ENCODE peak calls at places on chromosomes 6 and 20, in eight cellular contexts. J is left lung, Y is Panc1, I is upper lobe of left lung, L is fibroblast of pulmonary artery, Z is GM12865, Q is tibial nerve, A is epithelial cell of esophagus. U is an unnamed sample.

GRCh38 chr20:44040202-44040915 is 125.7 kb downstream of the TOX2 start:
- DNase-seq in J (no peak), L (no peak), I (no peak), A (no peak), Z (no peak), Y (no peak), Q (no peak), U (no peak)

GRCh38 chr6:170163405-170164170 is 127.3 kb downstream of the DLL1 start:
- DNase-seq in Y (no peak), L (no peak), J (peak; percentile 43), Z (no peak), Q (no peak), I (no peak), A (no peak), U (no peak)

GRCh38 chr6:17004269-17004668 is 97.6 kb upstream of the STMND1 start:
- DNase-seq in Z (no peak), L (no peak), Q (no peak), J (no peak), I (no peak), Y (no peak), A (peak; percentile 21), U (no peak)

GRCh38 chr6:161417712-161418457 is 144.0 kb upstream of the AGPAT4 start:
- DNase-seq in Q (peak; percentile 38), J (no peak), Z (no peak), L (peak; percentile 93), I (peak; percentile 56), Y (no peak), A (no peak), U (peak; percentile 46)

GRCh38 chr6:7785243-7785941 is 59.5 kb downstream of the BMP6 start:
- DNase-seq in I (no peak), L (no peak), J (no peak), Z (no peak), Q (no peak), A (no peak), Y (no peak), U (no peak)

GRCh38 chr6:56607111-56607752 is 35.5 kb downstream of the DST start:
- DNase-seq in Y (no peak), Z (no peak), J (no peak), I (no peak), Q (no peak), L (no peak), A (no peak), U (no peak)

GRCh38 chr6:169176361-169176991 is 77.2 kb downstream of the THBS2 start:
- DNase-seq in Y (no peak), L (no peak), A (no peak), Z (no peak), I (no peak), J (no peak), Q (no peak), U (no peak)

GRCh38 chr6:149806127-149806526 is 56.6 kb downstream of the PCMT1 start:
- DNase-seq in A (no peak), J (no peak), I (no peak), Z (peak; percentile 1), Q (no peak), L (no peak), Y (no peak), U (no peak)

GRCh38 chr6:28747631-28748157 is 176.1 kb downstream of the TRIM27 start:
- DNase-seq in Q (no peak), J (no peak), Y (peak; percentile 95), L (peak; percentile 63), A (peak; percentile 91), I (no peak), Z (peak; percentile 64), U (no peak)

GRCh38 chr6:159788276-159788675 is 1.1 kb downstream of the TCP1 start:
- DNase-seq in J (no peak), Y (no peak), I (peak; percentile 37), Z (peak; percentile 34), L (no peak), Q (no peak), A (no peak), U (no peak)

GRCh38 chr6:6685249-6685667 is 96.7 kb downstream of the LY86 start:
- DNase-seq in L (no peak), Y (no peak), J (no peak), Q (no peak), Z (peak; percentile 61), A (no peak), I (no peak), U (no peak)

GRCh38 chr6:25366785-25367657 is 87.8 kb downstream of the CARMIL1 start:
- DNase-seq in J (no peak), I (no peak), Y (no peak), A (peak; percentile 69), Z (peak; percentile 68), L (peak; percentile 14), Q (no peak), U (no peak)

GRCh38 chr20:37994512-37994911 is 38.7 kb downstream of the TTI1 start:
- DNase-seq in J (no peak), A (peak; percentile 94), Q (no peak), Z (no peak), Y (no peak), L (peak; percentile 71), I (no peak), U (no peak)

GRCh38 chr20:46065006-46065405 is 24.8 kb downstream of the NCOA5 start:
- DNase-seq in Q (no peak), J (no peak), I (no peak), A (no peak), L (no peak), Z (no peak), Y (no peak), U (no peak)

GRCh38 chr6:35521235-35521634 is 8.5 kb upstream of the TULP1 start:
- DNase-seq in Z (no peak), L (no peak), J (no peak), A (no peak), I (no peak), Q (no peak), Y (no peak), U (no peak)

GRCh38 chr6:35518566-35519312 is 6.0 kb upstream of the TULP1 start:
- DNase-seq in A (no peak), Z (no peak), L (no peak), Q (no peak), Y (no peak), J (no peak), I (no peak), U (no peak)

GRCh38 chr6:35519313-35520015 is 6.8 kb upstream of the TULP1 start:
- DNase-seq in Z (no peak), I (no peak), J (no peak), Q (no peak), L (no peak), A (peak; percentile 61), Y (no peak), U (no peak)

GRCh38 chr6:35524380-35525020 is 11.8 kb upstream of the TULP1 start:
- DNase-seq in Y (no peak), A (no peak), J (no peak), Q (no peak), Z (no peak), L (no peak), I (no peak), U (no peak)

DNA sequence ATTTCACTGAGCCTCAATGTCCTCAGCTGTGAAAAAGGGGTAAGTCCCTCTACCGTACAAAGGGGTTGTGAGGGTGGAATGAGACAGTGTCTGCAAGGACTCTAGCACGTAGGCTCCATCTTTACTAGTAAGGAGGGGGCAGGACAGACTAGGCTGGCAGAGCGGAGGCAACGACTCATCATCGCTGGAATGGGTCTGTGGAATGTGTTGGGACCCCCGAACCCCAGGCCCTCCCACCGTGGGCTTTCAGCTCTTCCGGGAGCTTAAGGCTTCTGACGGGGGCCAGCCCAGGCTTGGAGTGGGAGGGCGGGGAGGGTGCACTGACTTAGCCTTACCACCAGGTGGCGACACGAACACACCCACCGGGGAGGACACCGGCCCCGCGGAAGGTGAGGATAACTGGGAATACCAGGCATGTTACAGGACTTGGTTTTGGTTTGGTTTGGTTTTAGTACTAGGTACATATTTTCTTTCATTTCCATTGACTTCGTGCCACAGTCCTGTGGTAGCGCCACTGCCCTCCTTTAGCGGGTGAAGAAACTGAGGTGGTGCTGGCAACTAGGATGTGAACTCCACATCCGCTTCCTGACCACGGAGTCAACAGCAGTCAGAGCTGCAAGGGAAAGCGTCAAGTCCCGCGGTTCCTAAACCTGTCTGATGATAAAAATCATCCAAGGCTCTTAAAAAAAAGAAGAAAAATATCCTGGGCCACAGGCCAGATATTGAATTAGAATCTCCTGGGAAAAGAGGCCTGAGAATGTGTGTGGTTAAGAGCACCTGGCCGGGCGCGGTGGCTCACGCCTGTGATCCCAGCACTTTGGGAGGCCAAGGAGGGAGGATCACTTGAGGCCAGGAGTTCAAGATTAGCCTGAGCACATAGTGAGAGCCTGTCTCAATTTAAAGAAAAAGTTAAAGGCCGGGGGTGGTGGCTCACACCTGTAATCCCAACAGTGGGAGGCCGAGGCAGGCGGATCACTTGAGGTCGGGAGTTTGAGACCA is 10.3 kb upstream of the TULP1 start:
- DNase-seq in I (peak; percentile 69), L (peak; percentile 69), Y (peak; percentile 51), Q (peak; percentile 74), J (peak; percentile 91), Z (peak; percentile 73), A (peak; percentile 66), U (peak; percentile 62)
- TF ChIP-seq CTCF in I (peak; percentile 100), L (peak; percentile 93), Y (peak; percentile 97), Q (peak; percentile 98), J (peak; percentile 99), Z (peak; percentile 97), A (peak; percentile 92), U (peak; percentile 100)

GRCh38 chr6:147384737-147385710 is 123.5 kb upstream of the SAMD5 start:
- DNase-seq in Y (no peak), J (no peak), I (no peak), Z (peak; percentile 16), L (no peak), A (no peak), Q (no peak), U (no peak)

GRCh38 chr6:147381734-147382133 is 126.8 kb upstream of the SAMD5 start:
- DNase-seq in L (no peak), I (no peak), Y (no peak), J (no peak), Q (no peak), A (no peak), Z (no peak), U (no peak)

GRCh38 chr6:147384029-147384428 is 124.5 kb upstream of the SAMD5 start:
- DNase-seq in L (no peak), Y (no peak), J (no peak), Z (peak; percentile 15), Q (no peak), I (no peak), A (no peak), U (no peak)

GRCh38 chr6:147378819-147379218 is 129.7 kb upstream of the SAMD5 start:
- DNase-seq in L (no peak), A (no peak), J (no peak), Z (no peak), Y (no peak), I (no peak), Q (no peak), U (no peak)

GRCh38 chr6:147382945-147383554 is 125.4 kb upstream of the SAMD5 start:
- DNase-seq in A (peak; percentile 48), Z (no peak), J (no peak), L (peak; percentile 69), Y (no peak), Q (no peak), I (no peak), U (no peak)
- TF ChIP-seq CTCF in A (peak; percentile 56), Z (no peak), J (peak; percentile 46), L (peak; percentile 60), Y (peak; percentile 67), Q (peak; percentile 35), I (no peak), U (peak; percentile 62)

GRCh38 chr6:113644861-113645575 is 212.1 kb upstream of the MARCKS start:
- DNase-seq in L (peak; percentile 96), Q (no peak), A (peak; percentile 95), J (no peak), Y (no peak), I (no peak), Z (peak; percentile 79), U (no peak)
- TF ChIP-seq CTCF in L (no peak), Q (no peak), A (no peak), J (no peak), Y (no peak), I (no peak), Z (no peak), U (no peak)

GRCh38 chr6:122580731-122581130 is 29.5 kb upstream of the PKIB start:
- DNase-seq in L (no peak), A (peak; percentile 74), Y (no peak), I (no peak), J (no peak), Q (no peak), Z (no peak), U (no peak)
- TF ChIP-seq CTCF in L (no peak), A (peak; percentile 34), Y (no peak), I (no peak), J (no peak), Q (no peak), Z (no peak), U (no peak)